ENCODE peak calls at places on chromosomes 6 and 20, in ten cellular contexts. V is progenitor cell of endocrine pancreas, G is foreskin fibroblast, U is GM10248, L is uterus, H is HL-60, M is osteocyte, C is GM20000, Z is OCI-LY7, J is H9. D is an unnamed sample.

GRCh38 chr6:82712826-82713225 is 349.2 kb downstream of the TPBG start:
- DNase-seq in V (no peak), G (no peak), U (peak), L (no peak), H (no peak), M (no peak), C (peak), Z (peak), J (no peak), D (no peak)

GRCh38 chr20:37309941-37310590 is 20.6 kb downstream of the MANBAL start:
- DNase-seq in V (no peak), G (no peak), U (no peak), L (no peak), H (no peak), M (no peak), C (no peak), Z (no peak), J (no peak), D (no peak)

GRCh38 chr6:39357998-39358686 is 35.6 kb upstream of the KCNK16 start:
- DNase-seq in V (no peak), G (peak), U (no peak), L (no peak), H (peak), M (no peak), C (no peak), Z (no peak), J (peak), D (no peak)

GRCh38 chr6:20128018-20128417 is 84.3 kb downstream of the MBOAT1 start:
- DNase-seq in V (no peak), G (no peak), U (no peak), L (no peak), H (no peak), M (no peak), C (no peak), Z (no peak), J (no peak), D (no peak)

GRCh38 chr6:43303751-43304331 is 4.8 kb downstream of the CRIP3 start:
- DNase-seq in V (no peak), G (no peak), U (no peak), L (no peak), H (no peak), M (no peak), C (no peak), Z (no peak), J (no peak), D (no peak)

GRCh38 chr20:47412073-47412472 is 55.6 kb upstream of the ZMYND8 start:
- DNase-seq in V (no peak), G (no peak), U (no peak), L (no peak), H (no peak), M (no peak), C (peak), Z (peak), J (no peak), D (no peak)

GRCh38 chr6:87718662-87719433 is 16.8 kb upstream of the AKIRIN2 start:
- DNase-seq in V (no peak), G (no peak), U (no peak), L (no peak), H (peak), M (no peak), C (no peak), Z (no peak), J (no peak), D (no peak)

GRCh38 chr20:54231006-54231405 is 23.1 kb downstream of the PFDN4 start:
- DNase-seq in V (no peak), G (no peak), U (no peak), L (no peak), H (no peak), M (no peak), C (no peak), Z (no peak), J (no peak), D (no peak)

GRCh38 chr6:170098428-170099170 is 192.3 kb downstream of the DLL1 start:
- DNase-seq in V (no peak), G (no peak), U (no peak), L (peak), H (no peak), M (no peak), C (no peak), Z (no peak), J (peak), D (no peak)

GRCh38 chr20:43959079-43959919 is 44.6 kb downstream of the TOX2 start:
- DNase-seq in V (no peak), G (no peak), U (no peak), L (no peak), H (peak), M (no peak), C (no peak), Z (peak), J (no peak), D (no peak)

GRCh38 chr6:16367584-16367970 is 129.2 kb downstream of the GMPR start:
- DNase-seq in V (no peak), G (no peak), U (no peak), L (no peak), H (no peak), M (no peak), C (no peak), Z (no peak), J (no peak), D (no peak)

GRCh38 chr20:31392836-31393235 is 2.4 kb upstream of the DEFB119 start:
- DNase-seq in V (no peak), G (no peak), U (no peak), L (no peak), H (no peak), M (no peak), C (no peak), Z (no peak), J (no peak), D (no peak)

GRCh38 chr6:156687875-156688549 is 89.2 kb upstream of the ARID1B start:
- DNase-seq in V (no peak), G (peak), U (no peak), L (no peak), H (no peak), M (no peak), C (peak), Z (peak), J (peak), D (peak)

GRCh38 chr20:32501709-32502108 is 83.4 kb downstream of the NOL4L start:
- DNase-seq in V (no peak), G (no peak), U (no peak), L (no peak), H (no peak), M (no peak), C (no peak), Z (no peak), J (no peak), D (no peak)

GRCh38 chr6:166671434-166672061 is 44.5 kb upstream of the RPS6KA2 start:
- DNase-seq in V (no peak), G (no peak), U (no peak), L (no peak), H (no peak), M (no peak), C (no peak), Z (peak), J (no peak), D (no peak)

GRCh38 chr6:165830761-165831160 is 167.7 kb upstream of the PDE10A start:
- DNase-seq in V (no peak), G (no peak), U (no peak), L (no peak), H (no peak), M (peak), C (no peak), Z (no peak), J (no peak), D (no peak)

GRCh38 chr6:143158113-143158581 is 97.5 kb downstream of the AIG1 start:
- DNase-seq in V (no peak), G (peak), U (no peak), L (no peak), H (no peak), M (no peak), C (no peak), Z (no peak), J (no peak), D (no peak)

DNA sequence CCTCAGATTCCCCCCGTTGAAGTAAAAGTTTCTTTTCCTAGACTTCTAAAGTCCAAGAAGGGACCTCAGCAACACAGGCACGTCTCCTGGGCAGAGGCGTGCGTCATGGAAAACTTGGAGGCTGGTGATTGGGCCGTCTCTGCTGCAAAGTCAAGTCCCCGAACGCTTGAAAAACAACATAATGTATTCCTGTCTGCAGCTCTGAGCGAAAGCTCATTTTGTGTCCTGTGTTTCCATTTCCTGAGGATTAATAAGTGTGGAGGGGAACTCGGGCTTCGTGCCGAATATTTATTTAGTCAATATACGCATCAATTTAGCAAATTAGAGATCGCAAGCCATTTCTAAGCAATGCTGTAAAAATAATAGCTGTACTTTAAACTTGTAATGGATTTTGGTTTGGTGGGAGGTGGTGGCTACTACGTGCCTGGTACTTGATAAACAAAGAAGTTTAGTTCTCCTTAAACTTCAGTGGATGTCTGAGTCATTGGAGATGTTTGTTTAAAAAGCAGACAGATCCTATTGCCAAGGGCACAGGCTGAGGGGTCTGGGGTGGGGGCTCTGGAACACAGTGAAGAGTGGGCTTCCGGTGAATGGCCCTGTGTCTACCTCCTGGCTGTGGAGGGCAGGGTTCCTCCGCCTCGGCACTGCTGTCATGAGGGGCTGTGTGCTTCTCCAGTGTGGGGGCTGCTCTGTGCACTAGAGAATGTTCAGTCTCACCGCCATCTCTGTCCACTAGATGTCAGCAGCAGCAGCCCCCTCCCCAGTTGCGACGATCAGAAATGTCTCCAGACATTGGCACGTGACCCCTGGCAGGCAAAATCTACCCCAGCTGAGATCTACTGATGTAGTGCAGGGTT is 21.8 kb downstream of the PCK1 start:
- DNase-seq in V (no peak), G (no peak), U (no peak), L (peak), H (no peak), M (no peak), C (no peak), Z (peak), J (peak), D (no peak)
- TF ChIP-seq CTCF in V (peak), G (peak), U (peak), L (no peak), H (no peak), M (peak), C (peak), Z (peak), J (peak), D (peak)

GRCh38 chr6:168626046-168626445 is 185.1 kb downstream of the SMOC2 start:
- DNase-seq in V (no peak), G (no peak), U (no peak), L (no peak), H (no peak), M (no peak), C (no peak), Z (no peak), J (no peak), D (no peak)
- TF ChIP-seq CTCF in V (no peak), G (no peak), U (no peak), L (no peak), H (no peak), M (no peak), C (no peak), Z (no peak), J (no peak), D (no peak)

GRCh38 chr6:47026679-47027078 is 15.5 kb downstream of the ADGRF1 start:
- DNase-seq in V (no peak), G (no peak), U (no peak), L (no peak), H (no peak), M (peak), C (no peak), Z (no peak), J (no peak), D (no peak)

GRCh38 chr6:47028835-47029360 is 13.2 kb downstream of the ADGRF1 start:
- DNase-seq in V (no peak), G (no peak), U (no peak), L (no peak), H (no peak), M (peak), C (no peak), Z (no peak), J (no peak), D (no peak)

GRCh38 chr6:47023543-47023942 is 18.6 kb downstream of the ADGRF1 start:
- DNase-seq in V (no peak), G (no peak), U (no peak), L (no peak), H (no peak), M (no peak), C (no peak), Z (no peak), J (no peak), D (no peak)

GRCh38 chr6:47029865-47030561 is 12.1 kb downstream of the ADGRF1 start:
- DNase-seq in V (no peak), G (no peak), U (no peak), L (no peak), H (no peak), M (no peak), C (no peak), Z (no peak), J (no peak), D (no peak)

GRCh38 chr6:47027315-47027714 is 14.8 kb downstream of the ADGRF1 start:
- DNase-seq in V (no peak), G (no peak), U (no peak), L (no peak), H (no peak), M (no peak), C (no peak), Z (no peak), J (no peak), D (no peak)
- TF ChIP-seq CTCF in V (no peak), G (no peak), U (no peak), L (no peak), H (no peak), M (no peak), C (no peak), Z (no peak), J (no peak), D (no peak)

GRCh38 chr20:41398408-41398807 is 31.8 kb upstream of the EMILIN3 start:
- DNase-seq in V (no peak), G (peak), U (no peak), L (peak), H (no peak), M (no peak), C (no peak), Z (no peak), J (no peak), D (peak)
- TF ChIP-seq CTCF in V (no peak), G (no peak), U (no peak), L (no peak), H (no peak), M (no peak), C (no peak), Z (no peak), J (no peak), D (no peak)

GRCh38 chr6:37804676-37805075 is 14.9 kb upstream of the ZFAND3 start:
- DNase-seq in V (no peak), G (no peak), U (no peak), L (no peak), H (no peak), M (no peak), C (no peak), Z (no peak), J (no peak), D (no peak)

GRCh38 chr6:37802810-37803209 is 16.7 kb upstream of the ZFAND3 start:
- DNase-seq in V (no peak), G (no peak), U (no peak), L (no peak), H (peak), M (no peak), C (no peak), Z (no peak), J (no peak), D (no peak)

GRCh38 chr6:37806213-37806612 is 13.3 kb upstream of the ZFAND3 start:
- DNase-seq in V (no peak), G (no peak), U (no peak), L (no peak), H (no peak), M (no peak), C (no peak), Z (no peak), J (no peak), D (no peak)

GRCh38 chr6:37809144-37809543 is 10.4 kb upstream of the ZFAND3 start:
- DNase-seq in V (no peak), G (no peak), U (no peak), L (no peak), H (no peak), M (no peak), C (no peak), Z (no peak), J (no peak), D (no peak)

DNA sequence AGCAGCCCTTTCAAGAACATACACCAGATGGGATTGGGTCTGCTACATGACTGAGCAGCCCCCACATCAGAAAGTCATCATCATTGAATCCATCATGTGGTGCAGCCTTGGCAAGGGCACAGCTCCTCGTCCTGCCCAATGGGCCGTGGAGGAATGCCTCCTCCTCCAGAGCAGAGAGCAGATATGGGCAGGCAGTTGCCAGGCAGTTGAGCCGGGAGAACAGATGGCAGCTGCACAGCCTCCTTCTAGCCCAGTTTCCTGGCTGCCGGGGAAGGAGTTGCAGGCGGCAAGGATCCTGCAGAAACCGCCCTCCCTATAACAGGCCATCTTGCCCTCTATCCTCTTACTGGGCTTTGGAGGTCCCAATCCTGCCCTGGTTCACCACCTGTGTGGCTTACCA is 11.9 kb upstream of the ZFAND3 start:
- DNase-seq in V (no peak), G (no peak), U (no peak), L (no peak), H (no peak), M (no peak), C (no peak), Z (no peak), J (peak), D (no peak)
- TF ChIP-seq CTCF in V (no peak), G (no peak), U (no peak), L (no peak), H (no peak), M (no peak), C (no peak), Z (no peak), J (peak), D (no peak)

GRCh38 chr6:106976270-106976669 is 1.7 kb upstream of the CD24 start:
- DNase-seq in V (no peak), G (no peak), U (no peak), L (no peak), H (no peak), M (no peak), C (no peak), Z (no peak), J (no peak), D (no peak)

GRCh38 chr6:106975699-106976032 is 1.1 kb upstream of the CD24 start:
- DNase-seq in V (no peak), G (no peak), U (no peak), L (no peak), H (no peak), M (no peak), C (no peak), Z (peak), J (no peak), D (no peak)

GRCh38 chr6:106974337-106974998 is at the start of gene CD24:
- DNase-seq in V (peak), G (no peak), U (peak), L (no peak), H (peak), M (no peak), C (peak), Z (peak), J (peak), D (peak)

GRCh38 chr6:106973841-106974336 is 640 bp downstream of the CD24 start:
- DNase-seq in V (no peak), G (no peak), U (no peak), L (no peak), H (no peak), M (no peak), C (no peak), Z (peak), J (no peak), D (peak)

DNA sequence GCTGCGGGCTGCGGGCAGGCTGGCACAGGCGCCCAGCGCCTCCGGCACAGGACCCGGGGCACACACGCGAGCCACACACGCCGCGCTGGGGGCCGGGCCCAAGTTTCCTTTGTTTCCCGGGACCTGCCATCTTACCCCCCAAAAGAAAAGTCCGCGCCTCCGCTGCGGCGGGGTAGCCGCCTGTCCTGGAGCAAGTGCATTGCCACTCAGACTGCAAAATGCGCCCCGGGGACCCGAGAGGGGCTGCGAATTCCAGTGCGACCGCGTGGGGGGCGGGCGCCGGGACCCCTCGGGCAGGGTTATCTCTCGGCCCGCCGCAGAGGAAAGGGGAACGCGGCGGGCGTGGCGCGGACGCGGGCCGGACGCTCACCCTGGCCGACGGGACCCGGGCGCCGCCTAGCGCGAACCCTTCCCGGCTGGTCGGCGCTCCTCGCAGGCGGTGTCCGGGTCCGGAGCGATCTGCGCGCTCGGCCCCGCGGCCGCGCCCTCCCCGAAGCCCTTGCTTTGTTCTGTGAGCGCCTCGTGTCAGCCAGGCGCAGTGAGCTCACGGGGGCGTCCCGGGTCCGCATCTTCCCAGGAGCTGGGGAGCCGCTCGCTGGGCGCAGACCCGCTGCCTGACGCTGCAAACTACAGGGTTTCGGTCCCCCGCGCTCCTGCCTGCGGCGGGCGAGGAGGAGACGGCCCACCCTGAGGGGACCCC is 620 bp upstream of the CD24 start:
- DNase-seq in V (peak), G (no peak), U (peak), L (no peak), H (peak), M (no peak), C (peak), Z (peak), J (peak), D (peak)
- TF ChIP-seq CTCF in V (peak), G (peak), U (peak), L (no peak), H (no peak), M (peak), C (peak), Z (peak), J (peak), D (peak)